ENCODE peak calls at places on chromosomes 1 and 21, in ten cellular contexts. One of them, this sample, is unnamed.

GRCh38 chr1:46133181-46133658 is 791 bp upstream of the PIK3R3 start:
- DNase-seq in lower lobe of right lung: no peak
- DNase-seq in GM12865: peak
- DNase-seq in SHP77: no peak
- DNase-seq in naive thymus-derived CD8-positive, alpha-beta T cell: no peak
- DNase-seq in tibial nerve: no peak
- DNase-seq in T-helper 1 cell: no peak
- DNase-seq in osteocyte: no peak
- DNase-seq in brain microvascular endothelial cell: no peak
- DNase-seq in HS-5: no peak
- DNase-seq in this sample: no peak

GRCh38 chr1:211145944-211146343 is 12.0 kb upstream of the KCNH1 start:
- DNase-seq in lower lobe of right lung: no peak
- DNase-seq in GM12865: no peak
- DNase-seq in SHP77: no peak
- DNase-seq in naive thymus-derived CD8-positive, alpha-beta T cell: no peak
- DNase-seq in tibial nerve: no peak
- DNase-seq in T-helper 1 cell: no peak
- DNase-seq in osteocyte: no peak
- DNase-seq in brain microvascular endothelial cell: no peak
- DNase-seq in HS-5: no peak
- DNase-seq in this sample: no peak

GRCh38 chr1:23424171-23424959 is at the start of gene TCEA3:
- DNase-seq in lower lobe of right lung: peak
- DNase-seq in GM12865: no peak
- DNase-seq in SHP77: no peak
- DNase-seq in naive thymus-derived CD8-positive, alpha-beta T cell: peak
- DNase-seq in tibial nerve: no peak
- DNase-seq in T-helper 1 cell: peak
- DNase-seq in osteocyte: no peak
- DNase-seq in brain microvascular endothelial cell: no peak
- DNase-seq in HS-5: no peak
- DNase-seq in this sample: no peak

GRCh38 chr1:21896652-21897532 is 40.2 kb downstream of the HSPG2 start:
- DNase-seq in lower lobe of right lung: peak
- DNase-seq in GM12865: no peak
- DNase-seq in SHP77: no peak
- DNase-seq in naive thymus-derived CD8-positive, alpha-beta T cell: no peak
- DNase-seq in tibial nerve: peak
- DNase-seq in T-helper 1 cell: no peak
- DNase-seq in osteocyte: peak
- DNase-seq in brain microvascular endothelial cell: no peak
- DNase-seq in HS-5: no peak
- DNase-seq in this sample: peak

GRCh38 chr1:94634977-94635416 is 93.4 kb upstream of the F3 start:
- DNase-seq in lower lobe of right lung: no peak
- DNase-seq in GM12865: no peak
- DNase-seq in SHP77: no peak
- DNase-seq in naive thymus-derived CD8-positive, alpha-beta T cell: no peak
- DNase-seq in tibial nerve: no peak
- DNase-seq in T-helper 1 cell: no peak
- DNase-seq in osteocyte: no peak
- DNase-seq in brain microvascular endothelial cell: no peak
- DNase-seq in HS-5: no peak
- DNase-seq in this sample: no peak

GRCh38 chr1:8431028-8431427 is 113.1 kb downstream of the SLC45A1 start:
- DNase-seq in lower lobe of right lung: no peak
- DNase-seq in GM12865: peak
- DNase-seq in SHP77: no peak
- DNase-seq in naive thymus-derived CD8-positive, alpha-beta T cell: peak
- DNase-seq in tibial nerve: no peak
- DNase-seq in T-helper 1 cell: peak
- DNase-seq in osteocyte: no peak
- DNase-seq in brain microvascular endothelial cell: no peak
- DNase-seq in HS-5: no peak
- DNase-seq in this sample: no peak

GRCh38 chr21:14530574-14530973 is 15.5 kb downstream of the SAMSN1 start:
- DNase-seq in lower lobe of right lung: no peak
- DNase-seq in GM12865: no peak
- DNase-seq in SHP77: no peak
- DNase-seq in naive thymus-derived CD8-positive, alpha-beta T cell: no peak
- DNase-seq in tibial nerve: no peak
- DNase-seq in T-helper 1 cell: no peak
- DNase-seq in osteocyte: no peak
- DNase-seq in brain microvascular endothelial cell: no peak
- DNase-seq in HS-5: no peak
- DNase-seq in this sample: no peak

GRCh38 chr1:184791199-184791935 is 36.7 kb upstream of the EDEM3 start:
- DNase-seq in lower lobe of right lung: no peak
- DNase-seq in GM12865: no peak
- DNase-seq in SHP77: no peak
- DNase-seq in naive thymus-derived CD8-positive, alpha-beta T cell: no peak
- DNase-seq in tibial nerve: no peak
- DNase-seq in T-helper 1 cell: no peak
- DNase-seq in osteocyte: no peak
- DNase-seq in brain microvascular endothelial cell: peak
- DNase-seq in HS-5: no peak
- DNase-seq in this sample: no peak

GRCh38 chr1:85815906-85816305 is 107.7 kb upstream of the ZNHIT6 start:
- DNase-seq in lower lobe of right lung: no peak
- DNase-seq in GM12865: no peak
- DNase-seq in SHP77: no peak
- DNase-seq in naive thymus-derived CD8-positive, alpha-beta T cell: no peak
- DNase-seq in tibial nerve: no peak
- DNase-seq in T-helper 1 cell: no peak
- DNase-seq in osteocyte: no peak
- DNase-seq in brain microvascular endothelial cell: no peak
- DNase-seq in HS-5: no peak
- DNase-seq in this sample: peak

GRCh38 chr1:220451541-220451940 is 76.4 kb upstream of the MARK1 start:
- DNase-seq in lower lobe of right lung: no peak
- DNase-seq in GM12865: no peak
- DNase-seq in SHP77: no peak
- DNase-seq in naive thymus-derived CD8-positive, alpha-beta T cell: no peak
- DNase-seq in tibial nerve: no peak
- DNase-seq in T-helper 1 cell: no peak
- DNase-seq in osteocyte: no peak
- DNase-seq in brain microvascular endothelial cell: no peak
- DNase-seq in HS-5: no peak
- DNase-seq in this sample: no peak

GRCh38 chr1:231374394-231374793 is 36.3 kb downstream of the SPRTN start:
- DNase-seq in lower lobe of right lung: no peak
- DNase-seq in GM12865: no peak
- DNase-seq in SHP77: no peak
- DNase-seq in naive thymus-derived CD8-positive, alpha-beta T cell: no peak
- DNase-seq in tibial nerve: no peak
- DNase-seq in T-helper 1 cell: no peak
- DNase-seq in osteocyte: no peak
- DNase-seq in brain microvascular endothelial cell: no peak
- DNase-seq in HS-5: no peak
- DNase-seq in this sample: no peak

GRCh38 chr1:170634293-170634692 is 29.6 kb upstream of the PRRX1 start:
- DNase-seq in lower lobe of right lung: no peak
- DNase-seq in GM12865: no peak
- DNase-seq in SHP77: no peak
- DNase-seq in naive thymus-derived CD8-positive, alpha-beta T cell: no peak
- DNase-seq in tibial nerve: no peak
- DNase-seq in T-helper 1 cell: no peak
- DNase-seq in osteocyte: no peak
- DNase-seq in brain microvascular endothelial cell: no peak
- DNase-seq in HS-5: peak
- DNase-seq in this sample: no peak

GRCh38 chr1:32696041-32696440 is 6.5 kb downstream of the SYNC start:
- DNase-seq in lower lobe of right lung: no peak
- DNase-seq in GM12865: no peak
- DNase-seq in SHP77: no peak
- DNase-seq in naive thymus-derived CD8-positive, alpha-beta T cell: no peak
- DNase-seq in tibial nerve: no peak
- DNase-seq in T-helper 1 cell: no peak
- DNase-seq in osteocyte: no peak
- DNase-seq in brain microvascular endothelial cell: no peak
- DNase-seq in HS-5: no peak
- DNase-seq in this sample: no peak

GRCh38 chr21:32412162-32412997 is at the start of gene EVA1C:
- DNase-seq in lower lobe of right lung: peak
- DNase-seq in GM12865: no peak
- DNase-seq in SHP77: no peak
- DNase-seq in naive thymus-derived CD8-positive, alpha-beta T cell: peak
- DNase-seq in tibial nerve: peak
- DNase-seq in T-helper 1 cell: peak
- DNase-seq in osteocyte: no peak
- DNase-seq in brain microvascular endothelial cell: no peak
- DNase-seq in HS-5: no peak
- DNase-seq in this sample: peak

GRCh38 chr1:91166106-91166712 is 144.4 kb upstream of the ZNF644 start:
- DNase-seq in lower lobe of right lung: peak
- DNase-seq in GM12865: peak
- DNase-seq in SHP77: peak
- DNase-seq in naive thymus-derived CD8-positive, alpha-beta T cell: peak
- DNase-seq in tibial nerve: peak
- DNase-seq in T-helper 1 cell: peak
- DNase-seq in osteocyte: no peak
- DNase-seq in brain microvascular endothelial cell: peak
- DNase-seq in HS-5: peak
- DNase-seq in this sample: no peak

This sample was measured in lower leg skin.